ENCODE peak calls at places on chromosome 5, in seven cellular contexts. One of them, this sample, is unnamed.

GRCh38 chr5:59218424-59219045 is 635.7 kb downstream of the RAB3C start:
- DNase-seq in fibroblast of mammary gland: peak; percentile 14
- DNase-seq in OCI-LY7: peak; percentile 7
- DNase-seq in cardiac fibroblast: peak; percentile 35
- DNase-seq in anterior cingulate cortex: no peak
- DNase-seq in AG08395: peak; percentile 5
- DNase-seq in activated CD4-positive, alpha-beta T cell treated with anti-CD3 and anti-CD28 coated beads, Interleukin-2, amount 50 U/mL, for 48 hours: no peak
- DNase-seq in this sample: no peak

GRCh38 chr5:152593388-152593787 is 188.3 kb upstream of the NMUR2 start:
- DNase-seq in cardiac fibroblast: no peak
- DNase-seq in AG08395: no peak
- DNase-seq in activated CD4-positive, alpha-beta T cell treated with anti-CD3 and anti-CD28 coated beads, Interleukin-2, amount 50 U/mL, for 48 hours: no peak
- DNase-seq in fibroblast of mammary gland: peak; percentile 1
- DNase-seq in OCI-LY7: peak; percentile 1
- DNase-seq in anterior cingulate cortex: no peak
- DNase-seq in this sample: no peak

GRCh38 chr5:111931658-111932057 is 174.7 kb upstream of the NREP start:
- DNase-seq in cardiac fibroblast: no peak
- DNase-seq in fibroblast of mammary gland: peak; percentile 52
- DNase-seq in activated CD4-positive, alpha-beta T cell treated with anti-CD3 and anti-CD28 coated beads, Interleukin-2, amount 50 U/mL, for 48 hours: no peak
- DNase-seq in AG08395: no peak
- DNase-seq in anterior cingulate cortex: no peak
- DNase-seq in OCI-LY7: no peak
- DNase-seq in this sample: no peak

GRCh38 chr5:150284311-150284710 is 5.3 kb downstream of the CAMK2A start:
- DNase-seq in activated CD4-positive, alpha-beta T cell treated with anti-CD3 and anti-CD28 coated beads, Interleukin-2, amount 50 U/mL, for 48 hours: no peak
- DNase-seq in AG08395: no peak
- DNase-seq in OCI-LY7: no peak
- DNase-seq in anterior cingulate cortex: no peak
- DNase-seq in fibroblast of mammary gland: no peak
- DNase-seq in cardiac fibroblast: no peak
- DNase-seq in this sample: no peak

GRCh38 chr5:115601709-115602584 is at the start of gene TICAM2:
- DNase-seq in fibroblast of mammary gland: peak; percentile 81
- DNase-seq in anterior cingulate cortex: peak; percentile 70
- DNase-seq in OCI-LY7: peak; percentile 48
- DNase-seq in AG08395: peak; percentile 92
- DNase-seq in cardiac fibroblast: peak; percentile 63
- DNase-seq in activated CD4-positive, alpha-beta T cell treated with anti-CD3 and anti-CD28 coated beads, Interleukin-2, amount 50 U/mL, for 48 hours: peak; percentile 71
- DNase-seq in this sample: peak; percentile 78

GRCh38 chr5:132203464-132203818 is 24.2 kb downstream of the P4HA2 start:
- DNase-seq in fibroblast of mammary gland: peak; percentile 62
- DNase-seq in OCI-LY7: no peak
- DNase-seq in cardiac fibroblast: no peak
- DNase-seq in AG08395: peak; percentile 65
- DNase-seq in anterior cingulate cortex: no peak
- DNase-seq in activated CD4-positive, alpha-beta T cell treated with anti-CD3 and anti-CD28 coated beads, Interleukin-2, amount 50 U/mL, for 48 hours: no peak
- DNase-seq in this sample: no peak

GRCh38 chr5:62330302-62330701 is 24.3 kb downstream of the KIF2A start:
- DNase-seq in fibroblast of mammary gland: peak; percentile 8
- DNase-seq in activated CD4-positive, alpha-beta T cell treated with anti-CD3 and anti-CD28 coated beads, Interleukin-2, amount 50 U/mL, for 48 hours: no peak
- DNase-seq in AG08395: no peak
- DNase-seq in anterior cingulate cortex: no peak
- DNase-seq in OCI-LY7: no peak
- DNase-seq in cardiac fibroblast: no peak
- DNase-seq in this sample: no peak

GRCh38 chr5:14821721-14822120 is 49.9 kb downstream of the ANKH start:
- DNase-seq in cardiac fibroblast: no peak
- DNase-seq in fibroblast of mammary gland: no peak
- DNase-seq in anterior cingulate cortex: no peak
- DNase-seq in activated CD4-positive, alpha-beta T cell treated with anti-CD3 and anti-CD28 coated beads, Interleukin-2, amount 50 U/mL, for 48 hours: no peak
- DNase-seq in AG08395: no peak
- DNase-seq in OCI-LY7: no peak
- DNase-seq in this sample: no peak

GRCh38 chr5:308672-309271 is 12.7 kb upstream of the AHRR start:
- DNase-seq in fibroblast of mammary gland: peak; percentile 49
- DNase-seq in AG08395: peak; percentile 43
- DNase-seq in activated CD4-positive, alpha-beta T cell treated with anti-CD3 and anti-CD28 coated beads, Interleukin-2, amount 50 U/mL, for 48 hours: no peak
- DNase-seq in cardiac fibroblast: peak; percentile 25
- DNase-seq in anterior cingulate cortex: no peak
- DNase-seq in OCI-LY7: no peak
- DNase-seq in this sample: peak; percentile 42

GRCh38 chr5:137714494-137714893 is 21.4 kb downstream of the KLHL3 start:
- DNase-seq in cardiac fibroblast: no peak
- DNase-seq in OCI-LY7: no peak
- DNase-seq in anterior cingulate cortex: no peak
- DNase-seq in AG08395: no peak
- DNase-seq in fibroblast of mammary gland: no peak
- DNase-seq in activated CD4-positive, alpha-beta T cell treated with anti-CD3 and anti-CD28 coated beads, Interleukin-2, amount 50 U/mL, for 48 hours: no peak
- DNase-seq in this sample: no peak

GRCh38 chr5:31731016-31731415 is 92.1 kb downstream of the PDZD2 start:
- DNase-seq in cardiac fibroblast: no peak
- DNase-seq in fibroblast of mammary gland: no peak
- DNase-seq in AG08395: no peak
- DNase-seq in OCI-LY7: no peak
- DNase-seq in anterior cingulate cortex: no peak
- DNase-seq in activated CD4-positive, alpha-beta T cell treated with anti-CD3 and anti-CD28 coated beads, Interleukin-2, amount 50 U/mL, for 48 hours: no peak
- DNase-seq in this sample: no peak

GRCh38 chr5:32355694-32356093 is 43.0 kb upstream of the MTMR12 start:
- DNase-seq in activated CD4-positive, alpha-beta T cell treated with anti-CD3 and anti-CD28 coated beads, Interleukin-2, amount 50 U/mL, for 48 hours: no peak
- DNase-seq in anterior cingulate cortex: no peak
- DNase-seq in AG08395: no peak
- DNase-seq in cardiac fibroblast: peak; percentile 86
- DNase-seq in OCI-LY7: no peak
- DNase-seq in fibroblast of mammary gland: peak; percentile 46
- DNase-seq in this sample: no peak

GRCh38 chr5:52878671-52879070 is 91.0 kb downstream of the ITGA1 start:
- DNase-seq in OCI-LY7: no peak
- DNase-seq in cardiac fibroblast: peak; percentile 56
- DNase-seq in anterior cingulate cortex: no peak
- DNase-seq in activated CD4-positive, alpha-beta T cell treated with anti-CD3 and anti-CD28 coated beads, Interleukin-2, amount 50 U/mL, for 48 hours: no peak
- DNase-seq in fibroblast of mammary gland: peak; percentile 76
- DNase-seq in AG08395: no peak
- DNase-seq in this sample: no peak

GRCh38 chr5:172700686-172701324 is 59.7 kb downstream of the NEURL1B start:
- DNase-seq in OCI-LY7: no peak
- DNase-seq in activated CD4-positive, alpha-beta T cell treated with anti-CD3 and anti-CD28 coated beads, Interleukin-2, amount 50 U/mL, for 48 hours: no peak
- DNase-seq in cardiac fibroblast: no peak
- DNase-seq in fibroblast of mammary gland: no peak
- DNase-seq in AG08395: no peak
- DNase-seq in anterior cingulate cortex: no peak
- DNase-seq in this sample: no peak

GRCh38 chr5:37836173-37837100 is 3.4 kb downstream of the GDNF start:
- DNase-seq in fibroblast of mammary gland: peak; percentile 42
- DNase-seq in cardiac fibroblast: peak; percentile 40
- DNase-seq in OCI-LY7: no peak
- DNase-seq in anterior cingulate cortex: peak; percentile 39
- DNase-seq in activated CD4-positive, alpha-beta T cell treated with anti-CD3 and anti-CD28 coated beads, Interleukin-2, amount 50 U/mL, for 48 hours: no peak
- DNase-seq in AG08395: peak; percentile 64
- DNase-seq in this sample: peak; percentile 56

GRCh38 chr5:10699281-10699874 is 61.7 kb downstream of the DAP start:
- DNase-seq in cardiac fibroblast: no peak
- DNase-seq in anterior cingulate cortex: no peak
- DNase-seq in OCI-LY7: peak; percentile 83
- DNase-seq in activated CD4-positive, alpha-beta T cell treated with anti-CD3 and anti-CD28 coated beads, Interleukin-2, amount 50 U/mL, for 48 hours: no peak
- DNase-seq in fibroblast of mammary gland: no peak
- DNase-seq in AG08395: no peak
- DNase-seq in this sample: no peak

GRCh38 chr5:139458580-139459407 is 3.7 kb downstream of the ECSCR start:
- DNase-seq in OCI-LY7: peak; percentile 24
- DNase-seq in AG08395: peak; percentile 91
- DNase-seq in anterior cingulate cortex: no peak
- DNase-seq in cardiac fibroblast: peak; percentile 53
- DNase-seq in activated CD4-positive, alpha-beta T cell treated with anti-CD3 and anti-CD28 coated beads, Interleukin-2, amount 50 U/mL, for 48 hours: peak; percentile 80
- DNase-seq in fibroblast of mammary gland: peak; percentile 84
- DNase-seq in this sample: peak; percentile 79

GRCh38 chr5:119270955-119271757 is 84.7 kb upstream of the TNFAIP8 start:
- DNase-seq in OCI-LY7: no peak
- DNase-seq in anterior cingulate cortex: no peak
- DNase-seq in cardiac fibroblast: no peak
- DNase-seq in AG08395: no peak
- DNase-seq in activated CD4-positive, alpha-beta T cell treated with anti-CD3 and anti-CD28 coated beads, Interleukin-2, amount 50 U/mL, for 48 hours: no peak
- DNase-seq in fibroblast of mammary gland: no peak
- DNase-seq in this sample: no peak

GRCh38 chr5:180898621-180899246 is at the start of gene BTNL8:
- DNase-seq in cardiac fibroblast: no peak
- DNase-seq in OCI-LY7: no peak
- DNase-seq in anterior cingulate cortex: no peak
- DNase-seq in activated CD4-positive, alpha-beta T cell treated with anti-CD3 and anti-CD28 coated beads, Interleukin-2, amount 50 U/mL, for 48 hours: no peak
- DNase-seq in AG08395: no peak
- DNase-seq in fibroblast of mammary gland: no peak
- DNase-seq in this sample: no peak

GRCh38 chr5:12023614-12024241 is 119.5 kb upstream of the CTNND2 start:
- DNase-seq in anterior cingulate cortex: no peak
- DNase-seq in OCI-LY7: peak; percentile 42
- DNase-seq in AG08395: peak; percentile 18
- DNase-seq in fibroblast of mammary gland: peak; percentile 45
- DNase-seq in activated CD4-positive, alpha-beta T cell treated with anti-CD3 and anti-CD28 coated beads, Interleukin-2, amount 50 U/mL, for 48 hours: no peak
- DNase-seq in cardiac fibroblast: peak; percentile 43
- DNase-seq in this sample: no peak

GRCh38 chr5:73374520-73375235 is 73.9 kb downstream of the FOXD1 start:
- DNase-seq in fibroblast of mammary gland: peak; percentile 73
- DNase-seq in activated CD4-positive, alpha-beta T cell treated with anti-CD3 and anti-CD28 coated beads, Interleukin-2, amount 50 U/mL, for 48 hours: no peak
- DNase-seq in anterior cingulate cortex: no peak
- DNase-seq in AG08395: peak; percentile 60
- DNase-seq in OCI-LY7: no peak
- DNase-seq in cardiac fibroblast: peak; percentile 51
- DNase-seq in this sample: no peak

GRCh38 chr5:87136096-87136495 is 131.6 kb upstream of the RASA1 start:
- DNase-seq in cardiac fibroblast: no peak
- DNase-seq in fibroblast of mammary gland: no peak
- DNase-seq in activated CD4-positive, alpha-beta T cell treated with anti-CD3 and anti-CD28 coated beads, Interleukin-2, amount 50 U/mL, for 48 hours: no peak
- DNase-seq in OCI-LY7: no peak
- DNase-seq in anterior cingulate cortex: no peak
- DNase-seq in AG08395: no peak
- DNase-seq in this sample: no peak

GRCh38 chr5:343461-344401 is 22.2 kb downstream of the AHRR start:
- DNase-seq in OCI-LY7: no peak
- DNase-seq in AG08395: peak; percentile 83
- DNase-seq in cardiac fibroblast: peak; percentile 68
- DNase-seq in fibroblast of mammary gland: peak; percentile 46
- DNase-seq in anterior cingulate cortex: no peak
- DNase-seq in activated CD4-positive, alpha-beta T cell treated with anti-CD3 and anti-CD28 coated beads, Interleukin-2, amount 50 U/mL, for 48 hours: peak; percentile 62
- DNase-seq in this sample: peak; percentile 76

GRCh38 chr5:126234563-126235195 is 188.5 kb upstream of the GRAMD2B start:
- DNase-seq in OCI-LY7: peak; percentile 15
- DNase-seq in fibroblast of mammary gland: peak; percentile 33
- DNase-seq in AG08395: no peak
- DNase-seq in cardiac fibroblast: peak; percentile 32
- DNase-seq in anterior cingulate cortex: no peak
- DNase-seq in activated CD4-positive, alpha-beta T cell treated with anti-CD3 and anti-CD28 coated beads, Interleukin-2, amount 50 U/mL, for 48 hours: no peak
- DNase-seq in this sample: no peak

GRCh38 chr5:102107865-102108264 is 188.2 kb downstream of the SLCO4C1 start:
- DNase-seq in AG08395: no peak
- DNase-seq in anterior cingulate cortex: no peak
- DNase-seq in fibroblast of mammary gland: no peak
- DNase-seq in cardiac fibroblast: no peak
- DNase-seq in activated CD4-positive, alpha-beta T cell treated with anti-CD3 and anti-CD28 coated beads, Interleukin-2, amount 50 U/mL, for 48 hours: no peak
- DNase-seq in OCI-LY7: no peak
- DNase-seq in this sample: no peak

GRCh38 chr5:65914644-65915196 is 11.7 kb upstream of the ERBIN start:
- DNase-seq in anterior cingulate cortex: no peak
- DNase-seq in AG08395: no peak
- DNase-seq in activated CD4-positive, alpha-beta T cell treated with anti-CD3 and anti-CD28 coated beads, Interleukin-2, amount 50 U/mL, for 48 hours: no peak
- DNase-seq in cardiac fibroblast: no peak
- DNase-seq in fibroblast of mammary gland: no peak
- DNase-seq in OCI-LY7: no peak
- DNase-seq in this sample: no peak

GRCh38 chr5:64811050-64811640 is 42.4 kb downstream of the CWC27 start:
- DNase-seq in OCI-LY7: peak; percentile 65
- DNase-seq in activated CD4-positive, alpha-beta T cell treated with anti-CD3 and anti-CD28 coated beads, Interleukin-2, amount 50 U/mL, for 48 hours: no peak
- DNase-seq in fibroblast of mammary gland: peak; percentile 79
- DNase-seq in cardiac fibroblast: peak; percentile 85
- DNase-seq in AG08395: peak; percentile 43
- DNase-seq in anterior cingulate cortex: no peak
- DNase-seq in this sample: no peak

GRCh38 chr5:97877578-97877977 is 694.5 kb upstream of the RIOK2 start:
- DNase-seq in activated CD4-positive, alpha-beta T cell treated with anti-CD3 and anti-CD28 coated beads, Interleukin-2, amount 50 U/mL, for 48 hours: no peak
- DNase-seq in anterior cingulate cortex: no peak
- DNase-seq in cardiac fibroblast: no peak
- DNase-seq in OCI-LY7: no peak
- DNase-seq in fibroblast of mammary gland: peak; percentile 6
- DNase-seq in AG08395: no peak
- DNase-seq in this sample: no peak

GRCh38 chr5:93163010-93163663 is 417.9 kb downstream of the NR2F1-AS1 start:
- DNase-seq in anterior cingulate cortex: no peak
- DNase-seq in OCI-LY7: no peak
- DNase-seq in cardiac fibroblast: peak; percentile 90
- DNase-seq in activated CD4-positive, alpha-beta T cell treated with anti-CD3 and anti-CD28 coated beads, Interleukin-2, amount 50 U/mL, for 48 hours: no peak
- DNase-seq in AG08395: peak; percentile 65
- DNase-seq in fibroblast of mammary gland: peak; percentile 92
- DNase-seq in this sample: no peak

GRCh38 chr5:113224605-113225065 is 210.2 kb downstream of the TSSK1B start:
- DNase-seq in anterior cingulate cortex: no peak
- DNase-seq in OCI-LY7: no peak
- DNase-seq in AG08395: no peak
- DNase-seq in cardiac fibroblast: no peak
- DNase-seq in fibroblast of mammary gland: no peak
- DNase-seq in activated CD4-positive, alpha-beta T cell treated with anti-CD3 and anti-CD28 coated beads, Interleukin-2, amount 50 U/mL, for 48 hours: no peak
- DNase-seq in this sample: no peak

GRCh38 chr5:15791274-15791673 is 291.3 kb downstream of the FBXL7 start:
- DNase-seq in activated CD4-positive, alpha-beta T cell treated with anti-CD3 and anti-CD28 coated beads, Interleukin-2, amount 50 U/mL, for 48 hours: no peak
- DNase-seq in anterior cingulate cortex: no peak
- DNase-seq in AG08395: no peak
- DNase-seq in cardiac fibroblast: peak; percentile 11
- DNase-seq in OCI-LY7: no peak
- DNase-seq in fibroblast of mammary gland: peak; percentile 26
- DNase-seq in this sample: no peak